ENCODE peak calls at places on chromosome 9, in six cellular contexts. One of them, this sample, is unnamed.

GRCh38 chr9:15243086-15243485 is 63.9 kb downstream of the TTC39B start:
- DNase-seq in heart left ventricle: no peak
- DNase-seq in AG09309: no peak
- DNase-seq in uterus: no peak
- DNase-seq in AG04450: no peak
- DNase-seq in right lobe of liver: no peak
- DNase-seq in this sample: no peak

GRCh38 chr9:33106827-33107621 is 30.6 kb upstream of the SMU1 start:
- DNase-seq in heart left ventricle: peak
- DNase-seq in AG09309: peak
- DNase-seq in uterus: peak
- DNase-seq in AG04450: peak
- DNase-seq in right lobe of liver: no peak
- DNase-seq in this sample: no peak

GRCh38 chr9:126500600-126501382 is 112.9 kb upstream of the LMX1B start:
- DNase-seq in heart left ventricle: peak
- DNase-seq in AG09309: no peak
- DNase-seq in uterus: peak
- DNase-seq in AG04450: peak
- DNase-seq in right lobe of liver: peak
- DNase-seq in this sample: peak

GRCh38 chr9:96725576-96725975 is 52.3 kb downstream of the ZNF510 start:
- DNase-seq in heart left ventricle: no peak
- DNase-seq in AG09309: no peak
- DNase-seq in uterus: no peak
- DNase-seq in AG04450: no peak
- DNase-seq in right lobe of liver: no peak
- DNase-seq in this sample: no peak

GRCh38 chr9:132008184-132008781 is 71.4 kb downstream of the MED27 start:
- DNase-seq in heart left ventricle: no peak
- DNase-seq in AG09309: no peak
- DNase-seq in uterus: no peak
- DNase-seq in AG04450: no peak
- DNase-seq in right lobe of liver: no peak
- DNase-seq in this sample: no peak

GRCh38 chr9:26604076-26604662 is 288.4 kb downstream of the CAAP1 start:
- DNase-seq in heart left ventricle: no peak
- DNase-seq in AG09309: no peak
- DNase-seq in uterus: no peak
- DNase-seq in AG04450: no peak
- DNase-seq in right lobe of liver: no peak
- DNase-seq in this sample: no peak

GRCh38 chr9:131266301-131267229 is 9.7 kb downstream of the FAM78A start:
- DNase-seq in heart left ventricle: peak
- DNase-seq in AG09309: no peak
- DNase-seq in uterus: no peak
- DNase-seq in AG04450: no peak
- DNase-seq in right lobe of liver: peak
- DNase-seq in this sample: no peak

GRCh38 chr9:14660721-14661120 is 32.5 kb downstream of the ZDHHC21 start:
- DNase-seq in heart left ventricle: no peak
- DNase-seq in AG09309: no peak
- DNase-seq in uterus: no peak
- DNase-seq in AG04450: no peak
- DNase-seq in right lobe of liver: no peak
- DNase-seq in this sample: no peak

GRCh38 chr9:87016681-87017080 is 69.4 kb upstream of the GAS1 start:
- DNase-seq in heart left ventricle: no peak
- DNase-seq in AG09309: no peak
- DNase-seq in uterus: no peak
- DNase-seq in AG04450: no peak
- DNase-seq in right lobe of liver: no peak
- DNase-seq in this sample: no peak

GRCh38 chr9:104800068-104800785 is 36.3 kb downstream of the NIPSNAP3B start:
- DNase-seq in heart left ventricle: no peak
- DNase-seq in AG09309: no peak
- DNase-seq in uterus: no peak
- DNase-seq in AG04450: no peak
- DNase-seq in right lobe of liver: no peak
- DNase-seq in this sample: no peak

GRCh38 chr9:112037281-112038016 is 137.6 kb downstream of the SUSD1 start:
- DNase-seq in heart left ventricle: no peak
- DNase-seq in AG09309: peak
- DNase-seq in uterus: no peak
- DNase-seq in AG04450: peak
- DNase-seq in right lobe of liver: no peak
- DNase-seq in this sample: no peak

GRCh38 chr9:2622361-2623045 is 916 bp downstream of the VLDLR start:
- DNase-seq in heart left ventricle: peak
- DNase-seq in AG09309: no peak
- DNase-seq in uterus: peak
- DNase-seq in AG04450: no peak
- DNase-seq in right lobe of liver: peak
- DNase-seq in this sample: no peak

GRCh38 chr9:105864248-105864898 is 170.0 kb downstream of the TMEM38B start:
- DNase-seq in heart left ventricle: no peak
- DNase-seq in AG09309: no peak
- DNase-seq in uterus: no peak
- DNase-seq in AG04450: no peak
- DNase-seq in right lobe of liver: no peak
- DNase-seq in this sample: no peak

DNA sequence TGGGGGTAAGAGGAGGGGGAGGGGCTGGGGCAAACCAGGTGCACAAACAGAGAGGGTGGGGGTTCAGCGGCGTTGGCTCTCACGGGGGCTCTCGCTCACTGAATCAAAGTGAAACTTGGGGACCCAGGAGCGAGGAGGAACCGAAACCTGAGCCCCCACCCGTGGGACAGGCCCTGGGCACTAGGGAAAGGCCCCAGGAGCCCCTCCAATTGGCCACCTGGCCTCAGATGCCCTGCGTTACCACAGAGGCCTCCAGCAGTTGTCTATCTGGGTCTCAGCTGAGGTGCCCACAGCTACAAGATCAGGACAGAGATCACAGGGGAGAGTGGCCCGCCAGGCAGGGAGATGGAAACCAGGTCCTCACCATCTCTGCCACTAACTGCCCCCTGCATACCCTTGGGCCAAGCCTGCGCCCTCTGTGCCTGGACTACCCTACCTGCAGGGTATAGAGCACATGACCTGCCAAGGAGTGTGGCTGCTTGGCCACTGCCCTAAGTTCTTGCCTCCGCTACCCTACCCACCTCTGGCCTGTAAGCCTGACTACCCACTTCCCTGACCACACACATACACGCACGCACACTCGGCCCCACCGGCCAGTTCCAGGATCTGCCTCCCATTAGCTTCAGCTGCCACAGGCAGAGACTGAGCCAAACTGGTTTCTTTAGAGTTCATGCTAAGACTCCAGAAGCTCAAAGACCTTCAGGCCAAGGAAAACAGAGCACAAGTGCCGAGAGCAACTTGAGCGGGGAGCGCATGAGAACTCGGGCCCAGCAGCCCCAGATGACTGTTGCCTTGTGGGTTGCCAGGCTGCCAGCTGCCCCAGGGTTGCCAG is 39.9 kb downstream of the PAX5 start:
- DNase-seq in heart left ventricle: no peak
- DNase-seq in AG09309: no peak
- DNase-seq in uterus: no peak
- DNase-seq in AG04450: no peak
- DNase-seq in right lobe of liver: no peak
- DNase-seq in this sample: no peak
- H3K4me3 ChIP-seq in heart left ventricle: no peak
- H3K4me3 ChIP-seq in AG09309: no peak
- H3K4me3 ChIP-seq in uterus: no peak
- H3K4me3 ChIP-seq in AG04450: no peak
- H3K4me3 ChIP-seq in right lobe of liver: no peak
- H3K4me3 ChIP-seq in this sample: no peak

GRCh38 chr9:89171693-89172092 is 6.9 kb downstream of the SHC3 start:
- DNase-seq in heart left ventricle: no peak
- DNase-seq in AG09309: no peak
- DNase-seq in uterus: no peak
- DNase-seq in AG04450: no peak
- DNase-seq in right lobe of liver: no peak
- DNase-seq in this sample: no peak
- TF ChIP-seq CTCF in heart left ventricle: no peak
- TF ChIP-seq CTCF in AG09309: peak
- TF ChIP-seq CTCF in uterus: no peak
- TF ChIP-seq CTCF in AG04450: no peak
- TF ChIP-seq CTCF in right lobe of liver: no peak
- TF ChIP-seq CTCF in this sample: no peak

GRCh38 chr9:72147676-72148075 is 1.6 kb upstream of the GDA start:
- DNase-seq in heart left ventricle: no peak
- DNase-seq in AG09309: no peak
- DNase-seq in uterus: no peak
- DNase-seq in AG04450: no peak
- DNase-seq in right lobe of liver: no peak
- DNase-seq in this sample: no peak

GRCh38 chr9:72141484-72141883 is 7.8 kb upstream of the GDA start:
- DNase-seq in heart left ventricle: no peak
- DNase-seq in AG09309: no peak
- DNase-seq in uterus: no peak
- DNase-seq in AG04450: no peak
- DNase-seq in right lobe of liver: no peak
- DNase-seq in this sample: no peak

GRCh38 chr9:72145093-72145492 is 4.1 kb upstream of the GDA start:
- DNase-seq in heart left ventricle: no peak
- DNase-seq in AG09309: no peak
- DNase-seq in uterus: no peak
- DNase-seq in AG04450: no peak
- DNase-seq in right lobe of liver: no peak
- DNase-seq in this sample: no peak

GRCh38 chr9:72149231-72149975 is at the start of gene GDA:
- DNase-seq in heart left ventricle: no peak
- DNase-seq in AG09309: no peak
- DNase-seq in uterus: no peak
- DNase-seq in AG04450: no peak
- DNase-seq in right lobe of liver: peak
- DNase-seq in this sample: no peak

DNA sequence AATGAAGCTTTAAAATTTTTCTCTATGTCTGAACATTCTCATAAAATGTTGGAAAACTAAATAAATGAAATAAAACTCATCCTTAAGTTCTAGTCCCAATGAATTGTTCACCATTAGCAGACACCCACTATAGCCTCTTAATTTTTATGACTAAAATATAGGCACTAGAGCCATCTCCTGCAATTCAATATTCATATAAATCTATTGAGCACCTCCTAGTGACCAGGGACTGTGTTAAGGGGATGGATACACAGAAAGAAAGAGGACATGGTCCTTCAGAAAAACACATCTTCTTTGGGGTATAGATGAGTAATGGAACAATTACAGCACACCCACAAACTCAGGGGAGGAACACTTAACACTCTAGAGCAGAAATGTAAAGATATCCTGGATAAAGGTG is 3.5 kb upstream of the GDA start:
- DNase-seq in heart left ventricle: no peak
- DNase-seq in AG09309: no peak
- DNase-seq in uterus: no peak
- DNase-seq in AG04450: no peak
- DNase-seq in right lobe of liver: no peak
- DNase-seq in this sample: no peak
- H3K4me3 ChIP-seq in heart left ventricle: no peak
- H3K4me3 ChIP-seq in AG09309: no peak
- H3K4me3 ChIP-seq in uterus: no peak
- H3K4me3 ChIP-seq in AG04450: no peak
- H3K4me3 ChIP-seq in right lobe of liver: no peak
- H3K4me3 ChIP-seq in this sample: no peak

GRCh38 chr9:36150529-36151305 is 14.2 kb downstream of the GLIPR2 start:
- DNase-seq in heart left ventricle: no peak
- DNase-seq in AG09309: no peak
- DNase-seq in uterus: no peak
- DNase-seq in AG04450: no peak
- DNase-seq in right lobe of liver: no peak
- DNase-seq in this sample: no peak
- TF ChIP-seq CTCF in heart left ventricle: no peak
- TF ChIP-seq CTCF in AG09309: no peak
- TF ChIP-seq CTCF in uterus: no peak
- TF ChIP-seq CTCF in AG04450: no peak
- TF ChIP-seq CTCF in right lobe of liver: no peak
- TF ChIP-seq CTCF in this sample: no peak

DNA sequence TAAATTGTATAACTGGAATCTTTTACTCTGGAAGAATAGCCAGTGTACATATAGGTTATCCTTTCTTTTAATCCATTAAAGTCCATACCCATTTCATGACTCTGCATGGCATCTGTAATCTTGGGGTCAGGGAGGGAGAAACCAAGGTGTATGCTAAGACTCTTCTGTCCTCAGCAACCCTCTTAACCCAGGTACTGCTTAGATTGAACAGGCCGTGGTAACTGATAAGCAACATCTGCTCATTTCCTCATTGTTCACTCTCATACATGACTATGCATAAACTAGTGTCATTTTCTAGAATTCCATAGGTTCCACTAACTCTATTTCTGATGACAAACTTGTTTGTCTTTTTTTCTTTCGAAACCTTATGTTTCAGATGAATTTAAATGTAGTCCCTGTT is 69.3 kb upstream of the IFNE start:
- DNase-seq in heart left ventricle: no peak
- DNase-seq in AG09309: no peak
- DNase-seq in uterus: no peak
- DNase-seq in AG04450: no peak
- DNase-seq in right lobe of liver: no peak
- DNase-seq in this sample: no peak
- H3K4me3 ChIP-seq in heart left ventricle: no peak
- H3K4me3 ChIP-seq in AG09309: no peak
- H3K4me3 ChIP-seq in uterus: no peak
- H3K4me3 ChIP-seq in AG04450: no peak
- H3K4me3 ChIP-seq in right lobe of liver: no peak
- H3K4me3 ChIP-seq in this sample: no peak

DNA sequence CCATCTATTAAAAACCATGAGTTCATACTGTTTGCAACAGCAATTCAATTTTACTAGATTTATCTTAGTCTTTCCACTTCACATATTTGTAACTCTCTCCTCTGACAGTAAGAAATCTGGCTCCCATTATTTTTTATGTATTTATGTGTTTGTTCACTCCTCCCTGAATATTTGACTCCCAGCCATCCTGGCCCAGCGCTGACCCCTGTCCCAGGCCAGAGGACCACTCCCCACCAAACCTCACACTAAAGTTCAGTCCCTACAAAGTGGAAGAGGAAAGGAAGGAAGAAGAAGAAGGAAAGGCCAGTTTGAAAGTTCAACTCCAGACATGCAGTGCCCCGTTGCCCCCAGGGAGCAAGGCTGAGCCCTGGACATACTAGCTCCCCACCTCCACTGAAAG is 271.8 kb downstream of the ADAMTSL1 start:
- DNase-seq in heart left ventricle: no peak
- DNase-seq in AG09309: no peak
- DNase-seq in uterus: no peak
- DNase-seq in AG04450: no peak
- DNase-seq in right lobe of liver: no peak
- DNase-seq in this sample: no peak
- TF ChIP-seq CTCF in heart left ventricle: no peak
- TF ChIP-seq CTCF in AG09309: no peak
- TF ChIP-seq CTCF in uterus: no peak
- TF ChIP-seq CTCF in AG04450: no peak
- TF ChIP-seq CTCF in right lobe of liver: no peak
- TF ChIP-seq CTCF in this sample: no peak

GRCh38 chr9:76592105-76593010 is 133.4 kb downstream of the GCNT1 start:
- DNase-seq in heart left ventricle: no peak
- DNase-seq in AG09309: peak
- DNase-seq in uterus: no peak
- DNase-seq in AG04450: no peak
- DNase-seq in right lobe of liver: no peak
- DNase-seq in this sample: no peak
- H3K4me3 ChIP-seq in heart left ventricle: no peak
- H3K4me3 ChIP-seq in AG09309: no peak
- H3K4me3 ChIP-seq in uterus: no peak
- H3K4me3 ChIP-seq in AG04450: no peak
- H3K4me3 ChIP-seq in right lobe of liver: no peak
- H3K4me3 ChIP-seq in this sample: no peak

GRCh38 chr9:136089697-136090045 is 5.4 kb downstream of the NACC2 start:
- DNase-seq in heart left ventricle: no peak
- DNase-seq in AG09309: no peak
- DNase-seq in uterus: no peak
- DNase-seq in AG04450: no peak
- DNase-seq in right lobe of liver: no peak
- DNase-seq in this sample: no peak
- TF ChIP-seq CTCF in heart left ventricle: no peak
- TF ChIP-seq CTCF in AG09309: peak
- TF ChIP-seq CTCF in uterus: peak
- TF ChIP-seq CTCF in AG04450: peak
- TF ChIP-seq CTCF in right lobe of liver: peak
- TF ChIP-seq CTCF in this sample: peak

This sample was measured in tibial artery.